ENCODE peak calls at places on chromosomes 6 and 20, in eight cellular contexts. One of them, this sample, is unnamed.

GRCh38 chr20:3847419-3847940 is 846 bp downstream of the MAVS start:
- DNase-seq in heart right ventricle: no peak
- DNase-seq in cardiac muscle cell: no peak
- DNase-seq in HL-60: no peak
- DNase-seq in RWPE1: no peak
- DNase-seq in GM12865: no peak
- DNase-seq in CD8-positive, alpha-beta T cell: no peak
- DNase-seq in IMR-90: no peak
- DNase-seq in this sample: no peak

GRCh38 chr20:24448170-24448569 is 21.3 kb upstream of the SYNDIG1 start:
- DNase-seq in heart right ventricle: no peak
- DNase-seq in cardiac muscle cell: no peak
- DNase-seq in HL-60: no peak
- DNase-seq in RWPE1: no peak
- DNase-seq in GM12865: no peak
- DNase-seq in CD8-positive, alpha-beta T cell: no peak
- DNase-seq in IMR-90: no peak
- DNase-seq in this sample: no peak

GRCh38 chr6:90080876-90081464 is 186.7 kb downstream of the GJA10 start:
- DNase-seq in heart right ventricle: no peak
- DNase-seq in cardiac muscle cell: no peak
- DNase-seq in HL-60: no peak
- DNase-seq in RWPE1: no peak
- DNase-seq in GM12865: peak; percentile 64
- DNase-seq in CD8-positive, alpha-beta T cell: peak; percentile 46
- DNase-seq in IMR-90: no peak
- DNase-seq in this sample: no peak

GRCh38 chr6:164532546-164533362 is 776.7 kb downstream of the C6orf118 start:
- DNase-seq in heart right ventricle: no peak
- DNase-seq in cardiac muscle cell: no peak
- DNase-seq in HL-60: no peak
- DNase-seq in RWPE1: no peak
- DNase-seq in GM12865: no peak
- DNase-seq in CD8-positive, alpha-beta T cell: no peak
- DNase-seq in IMR-90: no peak
- DNase-seq in this sample: no peak

GRCh38 chr6:144394209-144394608 is 109.1 kb downstream of the UTRN start:
- DNase-seq in heart right ventricle: no peak
- DNase-seq in cardiac muscle cell: no peak
- DNase-seq in HL-60: no peak
- DNase-seq in RWPE1: no peak
- DNase-seq in GM12865: no peak
- DNase-seq in CD8-positive, alpha-beta T cell: no peak
- DNase-seq in IMR-90: no peak
- DNase-seq in this sample: no peak

GRCh38 chr20:34703573-34704176 is 469 bp upstream of the TP53INP2 start:
- DNase-seq in heart right ventricle: peak; percentile 22
- DNase-seq in cardiac muscle cell: peak; percentile 28
- DNase-seq in HL-60: no peak
- DNase-seq in RWPE1: no peak
- DNase-seq in GM12865: no peak
- DNase-seq in CD8-positive, alpha-beta T cell: no peak
- DNase-seq in IMR-90: peak; percentile 37
- DNase-seq in this sample: peak; percentile 41

GRCh38 chr20:58705525-58705924 is 12.9 kb downstream of the NPEPL1 start:
- DNase-seq in heart right ventricle: no peak
- DNase-seq in cardiac muscle cell: no peak
- DNase-seq in HL-60: no peak
- DNase-seq in RWPE1: no peak
- DNase-seq in GM12865: no peak
- DNase-seq in CD8-positive, alpha-beta T cell: no peak
- DNase-seq in IMR-90: no peak
- DNase-seq in this sample: no peak

GRCh38 chr20:56439784-56440291 is 27.8 kb downstream of the CASS4 start:
- DNase-seq in heart right ventricle: peak; percentile 63
- DNase-seq in cardiac muscle cell: no peak
- DNase-seq in HL-60: no peak
- DNase-seq in RWPE1: no peak
- DNase-seq in GM12865: no peak
- DNase-seq in CD8-positive, alpha-beta T cell: no peak
- DNase-seq in IMR-90: peak; percentile 100
- DNase-seq in this sample: no peak

GRCh38 chr6:72809701-72810379 is 188.0 kb downstream of the KCNQ5 start:
- DNase-seq in heart right ventricle: no peak
- DNase-seq in cardiac muscle cell: no peak
- DNase-seq in HL-60: no peak
- DNase-seq in RWPE1: no peak
- DNase-seq in GM12865: no peak
- DNase-seq in CD8-positive, alpha-beta T cell: no peak
- DNase-seq in IMR-90: peak; percentile 14
- DNase-seq in this sample: no peak

GRCh38 chr6:125945378-125946141 is 11.0 kb upstream of the HINT3 start:
- DNase-seq in heart right ventricle: no peak
- DNase-seq in cardiac muscle cell: no peak
- DNase-seq in HL-60: no peak
- DNase-seq in RWPE1: no peak
- DNase-seq in GM12865: no peak
- DNase-seq in CD8-positive, alpha-beta T cell: no peak
- DNase-seq in IMR-90: peak; percentile 82
- DNase-seq in this sample: no peak

GRCh38 chr20:64110411-64111068 is 3.2 kb upstream of the NPBWR2 start:
- DNase-seq in heart right ventricle: no peak
- DNase-seq in cardiac muscle cell: no peak
- DNase-seq in HL-60: no peak
- DNase-seq in RWPE1: no peak
- DNase-seq in GM12865: no peak
- DNase-seq in CD8-positive, alpha-beta T cell: no peak
- DNase-seq in IMR-90: no peak
- DNase-seq in this sample: peak; percentile 14

GRCh38 chr6:91198588-91199255 is 611.9 kb upstream of the MAP3K7 start:
- DNase-seq in heart right ventricle: no peak
- DNase-seq in cardiac muscle cell: no peak
- DNase-seq in HL-60: no peak
- DNase-seq in RWPE1: no peak
- DNase-seq in GM12865: no peak
- DNase-seq in CD8-positive, alpha-beta T cell: no peak
- DNase-seq in IMR-90: no peak
- DNase-seq in this sample: no peak

GRCh38 chr20:373171-373890 is 7.2 kb upstream of the TRIB3 start:
- DNase-seq in heart right ventricle: peak; percentile 29
- DNase-seq in cardiac muscle cell: no peak
- DNase-seq in HL-60: peak; percentile 85
- DNase-seq in RWPE1: peak; percentile 71
- DNase-seq in GM12865: no peak
- DNase-seq in CD8-positive, alpha-beta T cell: no peak
- DNase-seq in IMR-90: peak; percentile 92
- DNase-seq in this sample: peak; percentile 46

GRCh38 chr6:129685640-129686031 is 24.3 kb downstream of the ARHGAP18 start:
- DNase-seq in heart right ventricle: no peak
- DNase-seq in cardiac muscle cell: no peak
- DNase-seq in HL-60: peak; percentile 43
- DNase-seq in RWPE1: no peak
- DNase-seq in GM12865: no peak
- DNase-seq in CD8-positive, alpha-beta T cell: no peak
- DNase-seq in IMR-90: no peak
- DNase-seq in this sample: no peak

GRCh38 chr6:40545954-40546353 is 41.2 kb downstream of the LRFN2 start:
- DNase-seq in heart right ventricle: no peak
- DNase-seq in cardiac muscle cell: peak; percentile 37
- DNase-seq in HL-60: no peak
- DNase-seq in RWPE1: no peak
- DNase-seq in GM12865: no peak
- DNase-seq in CD8-positive, alpha-beta T cell: no peak
- DNase-seq in IMR-90: no peak
- DNase-seq in this sample: peak; percentile 40

GRCh38 chr6:47710295-47710694 is 11.9 kb downstream of the ADGRF4 start:
- DNase-seq in heart right ventricle: no peak
- DNase-seq in cardiac muscle cell: no peak
- DNase-seq in HL-60: no peak
- DNase-seq in RWPE1: no peak
- DNase-seq in GM12865: no peak
- DNase-seq in CD8-positive, alpha-beta T cell: no peak
- DNase-seq in IMR-90: no peak
- DNase-seq in this sample: no peak

GRCh38 chr6:26087284-26088115 is at the start of gene HFE:
- DNase-seq in heart right ventricle: peak; percentile 65
- DNase-seq in cardiac muscle cell: peak; percentile 25
- DNase-seq in HL-60: no peak
- DNase-seq in RWPE1: peak; percentile 35
- DNase-seq in GM12865: peak; percentile 25
- DNase-seq in CD8-positive, alpha-beta T cell: peak; percentile 10
- DNase-seq in IMR-90: peak; percentile 68
- DNase-seq in this sample: no peak
- TF ChIP-seq CTCF in heart right ventricle: peak; percentile 2
- TF ChIP-seq CTCF in cardiac muscle cell: peak; percentile 20
- TF ChIP-seq CTCF in HL-60: no peak
- TF ChIP-seq CTCF in RWPE1: no peak
- TF ChIP-seq CTCF in GM12865: no peak
- TF ChIP-seq CTCF in CD8-positive, alpha-beta T cell: no peak
- TF ChIP-seq CTCF in IMR-90: no peak
- TF ChIP-seq CTCF in this sample: no peak

GRCh38 chr6:138476116-138476515 is 23.2 kb downstream of the NHSL1 start:
- DNase-seq in heart right ventricle: no peak
- DNase-seq in cardiac muscle cell: no peak
- DNase-seq in HL-60: no peak
- DNase-seq in RWPE1: no peak
- DNase-seq in GM12865: no peak
- DNase-seq in CD8-positive, alpha-beta T cell: no peak
- DNase-seq in IMR-90: no peak
- DNase-seq in this sample: no peak
- TF ChIP-seq CTCF in heart right ventricle: no peak
- TF ChIP-seq CTCF in cardiac muscle cell: no peak
- TF ChIP-seq CTCF in HL-60: no peak
- TF ChIP-seq CTCF in RWPE1: no peak
- TF ChIP-seq CTCF in GM12865: no peak
- TF ChIP-seq CTCF in CD8-positive, alpha-beta T cell: no peak
- TF ChIP-seq CTCF in IMR-90: no peak
- TF ChIP-seq CTCF in this sample: no peak

DNA sequence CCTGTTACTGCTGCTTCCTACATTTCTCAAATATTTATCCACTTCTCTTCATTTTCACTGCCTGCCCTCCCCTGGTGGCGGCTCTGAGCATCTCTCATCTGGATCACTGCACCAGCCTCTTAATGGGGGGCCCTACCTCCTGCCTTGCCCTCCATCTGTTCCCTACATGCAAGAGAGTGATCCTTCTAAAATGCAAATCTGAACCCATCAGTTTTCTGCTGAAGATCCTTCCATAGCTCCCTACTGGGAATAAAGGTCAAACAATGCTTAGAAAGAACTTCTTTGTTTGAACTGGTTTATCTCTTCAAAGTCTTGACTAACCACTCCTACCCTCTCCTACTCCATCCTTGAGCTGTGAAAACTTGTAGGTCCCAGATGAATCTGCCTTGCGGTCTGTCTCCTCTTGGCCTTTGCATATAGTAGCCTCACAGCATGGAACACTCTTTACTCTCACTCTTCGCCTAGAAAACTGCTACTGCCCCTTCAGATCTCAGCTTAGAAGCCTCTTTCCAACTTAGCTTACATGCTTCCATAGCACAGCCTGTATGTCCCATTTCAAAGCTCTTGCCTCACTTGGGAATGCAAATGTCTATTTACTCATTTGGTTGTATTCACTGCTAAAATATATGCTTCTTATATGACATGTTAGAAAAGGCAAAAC is 119.3 kb downstream of the QRSL1 start:
- DNase-seq in heart right ventricle: no peak
- DNase-seq in cardiac muscle cell: no peak
- DNase-seq in HL-60: no peak
- DNase-seq in RWPE1: no peak
- DNase-seq in GM12865: no peak
- DNase-seq in CD8-positive, alpha-beta T cell: no peak
- DNase-seq in IMR-90: no peak
- DNase-seq in this sample: no peak
- TF ChIP-seq CTCF in heart right ventricle: no peak
- TF ChIP-seq CTCF in cardiac muscle cell: no peak
- TF ChIP-seq CTCF in HL-60: no peak
- TF ChIP-seq CTCF in RWPE1: no peak
- TF ChIP-seq CTCF in GM12865: peak; percentile 31
- TF ChIP-seq CTCF in CD8-positive, alpha-beta T cell: no peak
- TF ChIP-seq CTCF in IMR-90: no peak
- TF ChIP-seq CTCF in this sample: peak; percentile 39

GRCh38 chr6:53730767-53731166 is 64.0 kb upstream of the LRRC1 start:
- DNase-seq in heart right ventricle: no peak
- DNase-seq in cardiac muscle cell: no peak
- DNase-seq in HL-60: no peak
- DNase-seq in RWPE1: no peak
- DNase-seq in GM12865: no peak
- DNase-seq in CD8-positive, alpha-beta T cell: no peak
- DNase-seq in IMR-90: no peak
- DNase-seq in this sample: no peak

GRCh38 chr6:53735896-53736295 is 58.9 kb upstream of the LRRC1 start:
- DNase-seq in heart right ventricle: no peak
- DNase-seq in cardiac muscle cell: no peak
- DNase-seq in HL-60: no peak
- DNase-seq in RWPE1: no peak
- DNase-seq in GM12865: peak; percentile 12
- DNase-seq in CD8-positive, alpha-beta T cell: peak; percentile 7
- DNase-seq in IMR-90: no peak
- DNase-seq in this sample: no peak

GRCh38 chr6:53731906-53732636 is 62.7 kb upstream of the LRRC1 start:
- DNase-seq in heart right ventricle: no peak
- DNase-seq in cardiac muscle cell: no peak
- DNase-seq in HL-60: no peak
- DNase-seq in RWPE1: no peak
- DNase-seq in GM12865: no peak
- DNase-seq in CD8-positive, alpha-beta T cell: no peak
- DNase-seq in IMR-90: no peak
- DNase-seq in this sample: no peak

GRCh38 chr6:53737746-53738145 is 57.1 kb upstream of the LRRC1 start:
- DNase-seq in heart right ventricle: no peak
- DNase-seq in cardiac muscle cell: no peak
- DNase-seq in HL-60: no peak
- DNase-seq in RWPE1: no peak
- DNase-seq in GM12865: no peak
- DNase-seq in CD8-positive, alpha-beta T cell: no peak
- DNase-seq in IMR-90: no peak
- DNase-seq in this sample: no peak

GRCh38 chr6:53734473-53735299 is 60.1 kb upstream of the LRRC1 start:
- DNase-seq in heart right ventricle: peak; percentile 29
- DNase-seq in cardiac muscle cell: peak; percentile 75
- DNase-seq in HL-60: no peak
- DNase-seq in RWPE1: peak; percentile 88
- DNase-seq in GM12865: peak; percentile 32
- DNase-seq in CD8-positive, alpha-beta T cell: no peak
- DNase-seq in IMR-90: peak; percentile 78
- DNase-seq in this sample: peak; percentile 52
- TF ChIP-seq CTCF in heart right ventricle: peak; percentile 40
- TF ChIP-seq CTCF in cardiac muscle cell: peak; percentile 52
- TF ChIP-seq CTCF in HL-60: no peak
- TF ChIP-seq CTCF in RWPE1: no peak
- TF ChIP-seq CTCF in GM12865: peak; percentile 23
- TF ChIP-seq CTCF in CD8-positive, alpha-beta T cell: no peak
- TF ChIP-seq CTCF in IMR-90: peak; percentile 37
- TF ChIP-seq CTCF in this sample: no peak

GRCh38 chr6:112223070-112223861 is 31.1 kb downstream of the LAMA4 start:
- DNase-seq in heart right ventricle: no peak
- DNase-seq in cardiac muscle cell: no peak
- DNase-seq in HL-60: no peak
- DNase-seq in RWPE1: no peak
- DNase-seq in GM12865: no peak
- DNase-seq in CD8-positive, alpha-beta T cell: no peak
- DNase-seq in IMR-90: peak; percentile 92
- DNase-seq in this sample: no peak
- TF ChIP-seq CTCF in heart right ventricle: no peak
- TF ChIP-seq CTCF in cardiac muscle cell: no peak
- TF ChIP-seq CTCF in HL-60: no peak
- TF ChIP-seq CTCF in RWPE1: no peak
- TF ChIP-seq CTCF in GM12865: no peak
- TF ChIP-seq CTCF in CD8-positive, alpha-beta T cell: no peak
- TF ChIP-seq CTCF in IMR-90: no peak
- TF ChIP-seq CTCF in this sample: no peak